ENCODE peak calls at places on chromosome 15, in eight cellular contexts. O, L, W, I, P, M, A and B are unnamed samples.

GRCh38 chr15:40296561-40297230 is 11.0 kb downstream of the PLCB2 start:
- DNase-seq in O (no peak), L (no peak), W (no peak), I (no peak), P (no peak), M (no peak), A (no peak), B (no peak)

GRCh38 chr15:27353837-27354236 is 382.9 kb downstream of the GABRG3 start:
- DNase-seq in O (no peak), L (no peak), W (no peak), I (no peak), P (no peak), M (no peak), A (no peak), B (no peak)

GRCh38 chr15:50675524-50676144 is 11.0 kb downstream of the TRPM7 start:
- DNase-seq in O (no peak), L (no peak), W (no peak), I (no peak), P (peak; percentile 30), M (no peak), A (peak; percentile 5), B (no peak)

GRCh38 chr15:58049520-58050227 is 15.8 kb downstream of the ALDH1A2 start:
- DNase-seq in O (no peak), L (no peak), W (no peak), I (no peak), P (peak; percentile 21), M (no peak), A (no peak), B (no peak)

GRCh38 chr15:50256188-50257041 is 9.1 kb downstream of the HDC start:
- DNase-seq in O (no peak), L (no peak), W (no peak), I (no peak), P (no peak), M (no peak), A (no peak), B (no peak)

GRCh38 chr15:34799149-34799824 is 3.9 kb upstream of the ACTC1 start:
- DNase-seq in O (no peak), L (no peak), W (no peak), I (peak; percentile 68), P (peak; percentile 41), M (peak; percentile 49), A (no peak), B (no peak)

GRCh38 chr15:39248204-39248603 is 332.7 kb upstream of the THBS1 start:
- DNase-seq in O (no peak), L (no peak), W (peak; percentile 47), I (no peak), P (no peak), M (no peak), A (no peak), B (no peak)

GRCh38 chr15:81940467-81941451 is 105.1 kb downstream of the MEX3B start:
- DNase-seq in O (no peak), L (no peak), W (no peak), I (no peak), P (no peak), M (no peak), A (no peak), B (no peak)

GRCh38 chr15:37517106-37517505 is 416.8 kb upstream of the MEIS2 start:
- DNase-seq in O (no peak), L (no peak), W (no peak), I (no peak), P (no peak), M (no peak), A (no peak), B (no peak)

GRCh38 chr15:100536733-100537132 is 8.0 kb upstream of the CERS3 start:
- DNase-seq in O (no peak), L (no peak), W (no peak), I (no peak), P (no peak), M (no peak), A (no peak), B (no peak)

GRCh38 chr15:39269352-39269751 is 311.5 kb upstream of the THBS1 start:
- DNase-seq in O (no peak), L (no peak), W (no peak), I (no peak), P (no peak), M (no peak), A (no peak), B (no peak)

GRCh38 chr15:88702983-88703382 is 64.2 kb downstream of the ISG20 start:
- DNase-seq in O (no peak), L (peak; percentile 82), W (no peak), I (no peak), P (no peak), M (no peak), A (no peak), B (no peak)

GRCh38 chr15:84740691-84741090 is 7.7 kb upstream of the ZNF592 start:
- DNase-seq in O (no peak), L (no peak), W (no peak), I (no peak), P (no peak), M (no peak), A (no peak), B (no peak)

DNA sequence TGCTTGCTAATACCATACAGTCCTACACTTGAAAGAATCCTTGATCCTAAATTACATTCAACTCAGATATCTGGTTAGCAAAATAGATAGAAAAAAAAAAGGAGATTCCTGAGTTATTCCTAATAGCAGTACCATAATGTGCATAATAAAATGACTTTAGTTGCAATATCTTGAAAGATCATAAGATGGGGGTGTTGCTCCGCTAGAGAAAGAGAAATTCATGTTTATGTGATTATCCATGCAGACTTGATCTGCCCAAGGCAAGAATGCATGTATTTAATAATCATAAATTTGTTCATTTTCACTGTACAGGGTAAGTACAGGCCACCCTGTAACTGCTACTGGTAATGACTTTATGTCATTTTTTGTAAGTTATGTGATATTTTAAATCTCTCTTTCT is 84.7 kb downstream of the HCN4 start:
- DNase-seq in O (no peak), L (no peak), W (no peak), I (no peak), P (no peak), M (no peak), A (no peak), B (no peak)
- TF ChIP-seq CTCF in O (no peak), L (no peak), W (peak; percentile 29), I (peak; percentile 16), P (no peak), M (peak; percentile 12), A (peak; percentile 37), B (no peak)

GRCh38 chr15:72781621-72782020 is 1.9 kb downstream of the ADPGK start:
- DNase-seq in O (no peak), L (no peak), W (no peak), I (no peak), P (no peak), M (no peak), A (no peak), B (no peak)
- H3K27ac ChIP-seq in O (no peak overlapping the region), L (no peak overlapping the region), W (no peak overlapping the region), I (no peak overlapping the region), P (no peak overlapping the region), M (no peak overlapping the region), A (no peak overlapping the region), B (no peak overlapping the region)

GRCh38 chr15:78396186-78396814 is 41.7 kb upstream of the IREB2 start:
- DNase-seq in O (no peak), L (no peak), W (no peak), I (no peak), P (no peak), M (no peak), A (no peak), B (no peak)

GRCh38 chr15:78398076-78398825 is 39.8 kb upstream of the IREB2 start:
- DNase-seq in O (no peak), L (no peak), W (no peak), I (no peak), P (no peak), M (no peak), A (no peak), B (no peak)

GRCh38 chr15:78394981-78395619 is 42.9 kb upstream of the IREB2 start:
- DNase-seq in O (no peak), L (no peak), W (no peak), I (peak; percentile 34), P (peak; percentile 57), M (no peak), A (no peak), B (no peak)

GRCh38 chr15:78397382-78397781 is 40.6 kb upstream of the IREB2 start:
- DNase-seq in O (no peak), L (no peak), W (no peak), I (no peak), P (no peak), M (no peak), A (no peak), B (no peak)

GRCh38 chr15:78396976-78397375 is 41.0 kb upstream of the IREB2 start:
- DNase-seq in O (peak; percentile 87), L (peak; percentile 13), W (peak; percentile 70), I (no peak), P (peak; percentile 75), M (peak; percentile 52), A (no peak), B (no peak)
- TF ChIP-seq CTCF in O (no peak), L (no peak), W (peak; percentile 66), I (peak; percentile 28), P (peak; percentile 72), M (peak; percentile 39), A (peak; percentile 4), B (no peak)

GRCh38 chr15:71245588-71245987 is 130.3 kb downstream of the THSD4 start:
- DNase-seq in O (no peak), L (no peak), W (no peak), I (no peak), P (no peak), M (no peak), A (no peak), B (no peak)
- H3K27ac ChIP-seq in O (no peak overlapping the region), L (no peak overlapping the region), W (no peak overlapping the region), I (no peak overlapping the region), P (no peak overlapping the region), M (no peak overlapping the region), A (no peak overlapping the region), B (no peak overlapping the region)

GRCh38 chr15:62663547-62663946 is 379.0 kb upstream of the TPM1 start:
- DNase-seq in O (no peak), L (no peak), W (no peak), I (no peak), P (no peak), M (no peak), A (no peak), B (no peak)
- TF ChIP-seq CTCF in O (no peak), L (no peak), W (no peak), I (no peak), P (no peak), M (no peak), A (no peak), B (no peak)

DNA sequence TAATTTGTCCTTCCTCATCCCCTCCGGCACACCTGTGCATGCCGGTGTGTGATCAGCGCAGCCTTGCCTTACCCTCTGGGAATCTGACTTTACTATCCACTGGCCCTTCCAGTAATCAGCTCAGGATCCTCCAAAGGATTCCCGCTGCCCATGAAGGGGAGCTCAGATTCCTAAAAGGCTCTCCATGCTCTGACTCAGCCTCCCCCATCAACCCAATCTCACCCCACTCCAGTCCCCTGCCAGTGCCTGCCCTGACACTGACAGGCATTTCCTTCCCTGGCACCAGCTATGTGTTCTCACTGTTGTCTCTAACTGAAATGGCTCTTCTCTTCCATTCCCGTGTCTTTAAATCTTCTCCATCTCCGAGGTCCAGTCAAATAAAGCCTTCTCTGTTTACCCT is 7.3 kb upstream of the BCL2A1 start:
- DNase-seq in O (no peak), L (no peak), W (no peak), I (no peak), P (no peak), M (no peak), A (no peak), B (no peak)
- H3K27ac ChIP-seq in O (peak overlapping the region; percentile 34), L (peak overlapping the region; percentile 14), W (peak overlapping the region; percentile 87), I (no peak overlapping the region), P (no peak overlapping the region), M (peak overlapping the region; percentile 67), A (peak overlapping the region; percentile 99), B (no peak overlapping the region)